ENCODE peak calls at places on chromosomes 11 and 22, in ten cellular contexts. B is astrocyte; G is upper lobe of right lung; S is DND-41; E is right lobe of liver; X is naive thymus-derived CD4-positive, alpha-beta T cell; D is tibial nerve; F is mucosa of descending colon; H is right atrium auricular region; I is mesendoderm. J is an unnamed sample.
A peak's percentile ranks its signal among the peaks of the same experiment; 100 is the strongest.

GRCh38 chr22:24681236-24681635 is 78.2 kb downstream of the GGT1 start:
- DNase-seq in B (peak; percentile 36), G (no peak), S (no peak), E (no peak), X (no peak), D (no peak), F (no peak), H (no peak), I (no peak), J (no peak)

GRCh38 chr11:69000831-69001245 is 12.2 kb downstream of the MRGPRF start:
- DNase-seq in B (peak; percentile 77), G (no peak), S (no peak), E (no peak), X (no peak), D (peak; percentile 58), F (peak; percentile 28), H (peak; percentile 89), I (no peak), J (no peak)

GRCh38 chr11:34514597-34514996 is 1.0 kb upstream of the ELF5 start:
- DNase-seq in B (no peak), G (no peak), S (no peak), E (no peak), X (no peak), D (no peak), F (no peak), H (no peak), I (no peak), J (no peak)

GRCh38 chr11:132588366-132588765 is 943.9 kb downstream of the OPCML start:
- DNase-seq in B (peak; percentile 38), G (no peak), S (no peak), E (no peak), X (no peak), D (no peak), F (no peak), H (no peak), I (no peak), J (no peak)

GRCh38 chr11:10990160-10990559 is 132.3 kb upstream of the ZBED5 start:
- DNase-seq in B (no peak), G (no peak), S (no peak), E (no peak), X (no peak), D (no peak), F (no peak), H (no peak), I (no peak), J (no peak)

GRCh38 chr11:131889146-131889577 is 518.7 kb downstream of the NTM start:
- DNase-seq in B (peak; percentile 87), G (no peak), S (no peak), E (no peak), X (no peak), D (no peak), F (no peak), H (no peak), I (peak; percentile 91), J (peak; percentile 62)

GRCh38 chr22:32079110-32080089 is 36.3 kb downstream of the SLC5A1 start:
- DNase-seq in B (peak; percentile 75), G (no peak), S (no peak), E (peak; percentile 37), X (no peak), D (no peak), F (no peak), H (no peak), I (peak; percentile 91), J (no peak)

GRCh38 chr22:47276219-47276843 is 513.9 kb downstream of the TBC1D22A start:
- DNase-seq in B (no peak), G (peak; percentile 8), S (no peak), E (no peak), X (no peak), D (no peak), F (no peak), H (no peak), I (no peak), J (no peak)

GRCh38 chr11:45264839-45265515 is 21.2 kb downstream of the SYT13 start:
- DNase-seq in B (peak; percentile 94), G (no peak), S (no peak), E (no peak), X (no peak), D (no peak), F (no peak), H (no peak), I (no peak), J (no peak)

GRCh38 chr11:75214411-75214821 is 26.2 kb upstream of the TPBGL start:
- DNase-seq in B (peak; percentile 52), G (peak; percentile 80), S (peak; percentile 87), E (peak; percentile 80), X (peak; percentile 73), D (peak; percentile 63), F (peak; percentile 78), H (no peak), I (peak; percentile 95), J (peak; percentile 15)

GRCh38 chr11:121671276-121672168 is 218.8 kb upstream of the SORL1-AS1 start:
- DNase-seq in B (peak; percentile 94), G (no peak), S (no peak), E (no peak), X (no peak), D (no peak), F (no peak), H (no peak), I (no peak), J (no peak)

GRCh38 chr22:48885919-48886305 is 941.8 kb downstream of the BRD1 start:
- DNase-seq in B (no peak), G (peak; percentile 44), S (no peak), E (no peak), X (no peak), D (no peak), F (no peak), H (no peak), I (no peak), J (no peak)

GRCh38 chr11:37286890-37287289 is 688.9 kb upstream of the RAG2 start:
- DNase-seq in B (no peak), G (no peak), S (no peak), E (no peak), X (no peak), D (no peak), F (no peak), H (no peak), I (no peak), J (no peak)

GRCh38 chr11:73145986-73146575 is 4.0 kb upstream of the FCHSD2 start:
- DNase-seq in B (no peak), G (no peak), S (no peak), E (no peak), X (no peak), D (no peak), F (no peak), H (no peak), I (no peak), J (no peak)

GRCh38 chr11:4514196-4514595 is 30.8 kb upstream of the OR52M1 start:
- DNase-seq in B (no peak), G (no peak), S (no peak), E (no peak), X (no peak), D (no peak), F (no peak), H (no peak), I (no peak), J (no peak)

GRCh38 chr22:36335621-36336020 is 52.1 kb downstream of the MYH9 start:
- DNase-seq in B (no peak), G (no peak), S (no peak), E (no peak), X (peak; percentile 47), D (no peak), F (no peak), H (no peak), I (no peak), J (no peak)

GRCh38 chr22:36332623-36333331 is 55.0 kb downstream of the MYH9 start:
- DNase-seq in B (peak; percentile 86), G (no peak), S (peak; percentile 21), E (no peak), X (peak; percentile 65), D (no peak), F (no peak), H (no peak), I (peak; percentile 75), J (peak; percentile 72)

GRCh38 chr22:36333632-36334031 is 54.1 kb downstream of the MYH9 start:
- DNase-seq in B (no peak), G (no peak), S (no peak), E (no peak), X (no peak), D (no peak), F (no peak), H (no peak), I (no peak), J (no peak)

GRCh38 chr22:36334838-36335603 is 52.7 kb downstream of the MYH9 start:
- DNase-seq in B (peak; percentile 81), G (no peak), S (no peak), E (no peak), X (peak; percentile 46), D (no peak), F (no peak), H (no peak), I (peak; percentile 42), J (no peak)

GRCh38 chr22:36334081-36334831 is 53.5 kb downstream of the MYH9 start:
- DNase-seq in B (no peak), G (no peak), S (no peak), E (no peak), X (peak; percentile 42), D (no peak), F (peak; percentile 60), H (no peak), I (peak; percentile 78), J (no peak)
- H3K36me3 ChIP-seq in B (peaks cover 64% of the 10 kb centered on the region), G (peaks cover 77% of the 10 kb centered on the region), S (peaks cover 91% of the 10 kb centered on the region), E (no peaks in the 10 kb centered on the region), X (peaks cover 12% of the 10 kb centered on the region), D (peaks cover 47% of the 10 kb centered on the region), F (peaks cover 14% of the 10 kb centered on the region), H (peaks cover 82% of the 10 kb centered on the region), I (peaks cover 11% of the 10 kb centered on the region), J (peaks cover 30% of the 10 kb centered on the region)

DNA sequence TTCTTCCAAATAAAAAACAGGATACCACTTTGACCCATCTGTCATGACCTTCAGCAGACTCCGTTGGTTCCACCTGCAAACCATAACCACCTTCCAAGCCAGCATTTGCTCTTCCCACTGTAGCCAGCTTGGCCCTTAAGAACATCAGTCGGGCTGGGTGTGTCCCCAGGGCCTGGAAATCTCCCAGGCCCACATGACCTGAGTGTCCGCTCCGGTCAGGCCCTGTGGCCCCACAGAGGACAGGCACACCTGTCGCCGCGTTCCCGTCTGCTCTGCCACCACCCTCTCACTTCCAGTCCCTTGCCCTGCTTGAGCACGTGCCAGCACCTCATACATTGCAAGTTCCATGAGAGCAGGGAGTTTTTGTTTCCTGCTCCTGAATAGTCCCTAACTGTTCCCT is 65.7 kb upstream of the PITPNB start:
- DNase-seq in B (no peak), G (no peak), S (no peak), E (no peak), X (no peak), D (no peak), F (no peak), H (no peak), I (no peak), J (no peak)
- H3K36me3 ChIP-seq in B (no peaks in the 10 kb centered on the region), G (peaks cover 58% of the 10 kb centered on the region), S (peaks cover 81% of the 10 kb centered on the region), E (peaks cover 9% of the 10 kb centered on the region), X (no peaks in the 10 kb centered on the region), D (peaks cover 86% of the 10 kb centered on the region), F (no peaks in the 10 kb centered on the region), H (peaks cover 26% of the 10 kb centered on the region), I (no peaks in the 10 kb centered on the region), J (no peaks in the 10 kb centered on the region)

GRCh38 chr11:14347494-14347893 is 11.5 kb downstream of the RRAS2 start:
- DNase-seq in B (no peak), G (no peak), S (no peak), E (no peak), X (no peak), D (no peak), F (no peak), H (no peak), I (no peak), J (no peak)
- H3K36me3 ChIP-seq in B (no peaks in the 10 kb centered on the region), G (no peaks in the 10 kb centered on the region), S (peaks cover 15% of the 10 kb centered on the region), E (no peaks in the 10 kb centered on the region), X (no peaks in the 10 kb centered on the region), D (no peaks in the 10 kb centered on the region), F (no peaks in the 10 kb centered on the region), H (no peaks in the 10 kb centered on the region), I (no peaks in the 10 kb centered on the region), J (no peaks in the 10 kb centered on the region)

GRCh38 chr11:117193130-117194020 is 5.8 kb upstream of the TAGLN start:
- DNase-seq in B (no peak), G (peak; percentile 59), S (no peak), E (no peak), X (no peak), D (no peak), F (peak; percentile 26), H (no peak), I (no peak), J (no peak)
- H3K36me3 ChIP-seq in B (peaks cover 17% of the 10 kb centered on the region), G (peaks cover 49% of the 10 kb centered on the region), S (peaks cover 22% of the 10 kb centered on the region), E (peaks cover 11% of the 10 kb centered on the region), X (peaks cover 3% of the 10 kb centered on the region), D (peaks cover 94% of the 10 kb centered on the region), F (peaks cover 7% of the 10 kb centered on the region), H (peaks cover 66% of the 10 kb centered on the region), I (peaks cover 5% of the 10 kb centered on the region), J (peaks cover 29% of the 10 kb centered on the region)

J was measured in GM06990.